ENCODE peak calls at places on chromosome 10, in four cellular contexts. One of them, this sample, is unnamed. For H3K36me3, the result is how much of the 10 kb centered on the place peaks cover.

GRCh38 chr10:43068781-43069515 is 7.9 kb upstream of the RET start:
- DNase-seq in endodermal cell: no peak
- DNase-seq in GM23338: no peak
- DNase-seq in lower lobe of right lung: no peak
- DNase-seq in this sample: no peak

GRCh38 chr10:101536800-101537199 is 51.3 kb downstream of the POLL start:
- DNase-seq in GM23338: peak
- DNase-seq in lower lobe of right lung: no peak
- DNase-seq in endodermal cell: no peak
- DNase-seq in this sample: no peak

GRCh38 chr10:30583778-30584415 is 45.7 kb downstream of the LYZL2 start:
- DNase-seq in endodermal cell: no peak
- DNase-seq in GM23338: no peak
- DNase-seq in lower lobe of right lung: peak
- DNase-seq in this sample: peak

GRCh38 chr10:86870679-86871078 is 86.7 kb downstream of the MMRN2 start:
- DNase-seq in endodermal cell: no peak
- DNase-seq in lower lobe of right lung: no peak
- DNase-seq in GM23338: no peak
- DNase-seq in this sample: no peak

GRCh38 chr10:29998142-29998808 is 61.1 kb downstream of the JCAD start:
- DNase-seq in endodermal cell: peak
- DNase-seq in lower lobe of right lung: peak
- DNase-seq in GM23338: peak
- DNase-seq in this sample: no peak

GRCh38 chr10:17820943-17821342 is 11.8 kb downstream of the MRC1 start:
- DNase-seq in endodermal cell: no peak
- DNase-seq in GM23338: no peak
- DNase-seq in lower lobe of right lung: no peak
- DNase-seq in this sample: no peak

GRCh38 chr10:96395931-96396877 is 37.4 kb upstream of the OPALIN start:
- DNase-seq in endodermal cell: peak
- DNase-seq in lower lobe of right lung: peak
- DNase-seq in GM23338: peak
- DNase-seq in this sample: peak

GRCh38 chr10:78914502-78915330 is 154.1 kb upstream of the ZMIZ1 start:
- DNase-seq in lower lobe of right lung: no peak
- DNase-seq in endodermal cell: no peak
- DNase-seq in GM23338: no peak
- DNase-seq in this sample: no peak

GRCh38 chr10:103823706-103824272 is 31.6 kb downstream of the SH3PXD2A start:
- DNase-seq in GM23338: no peak
- DNase-seq in endodermal cell: no peak
- DNase-seq in lower lobe of right lung: no peak
- DNase-seq in this sample: no peak

GRCh38 chr10:59622320-59622901 is 87.2 kb downstream of the SLC16A9 start:
- DNase-seq in lower lobe of right lung: peak
- DNase-seq in endodermal cell: peak
- DNase-seq in GM23338: peak
- DNase-seq in this sample: no peak

GRCh38 chr10:129525408-129525807 is 58.4 kb downstream of the MGMT start:
- DNase-seq in endodermal cell: no peak
- DNase-seq in lower lobe of right lung: no peak
- DNase-seq in GM23338: no peak
- DNase-seq in this sample: no peak

GRCh38 chr10:128064615-128065580 is 61.3 kb downstream of the MKI67 start:
- DNase-seq in GM23338: no peak
- DNase-seq in lower lobe of right lung: peak
- DNase-seq in endodermal cell: no peak
- DNase-seq in this sample: peak

GRCh38 chr10:26486304-26486703 is 48.2 kb downstream of the APBB1IP start:
- DNase-seq in GM23338: no peak
- DNase-seq in endodermal cell: no peak
- DNase-seq in lower lobe of right lung: no peak
- DNase-seq in this sample: peak

GRCh38 chr10:119651514-119652327 is 541 bp downstream of the BAG3 start:
- DNase-seq in endodermal cell: peak
- DNase-seq in lower lobe of right lung: peak
- DNase-seq in GM23338: peak
- DNase-seq in this sample: no peak

GRCh38 chr10:129048513-129048912 is 418.5 kb upstream of the MGMT start:
- DNase-seq in endodermal cell: peak
- DNase-seq in GM23338: no peak
- DNase-seq in lower lobe of right lung: no peak
- DNase-seq in this sample: no peak

GRCh38 chr10:33314788-33315561 is 19.5 kb downstream of the NRP1 start:
- DNase-seq in GM23338: no peak
- DNase-seq in lower lobe of right lung: no peak
- DNase-seq in endodermal cell: no peak
- DNase-seq in this sample: no peak

GRCh38 chr10:99917963-99918825 is 91.6 kb downstream of the DNMBP start:
- DNase-seq in GM23338: peak
- DNase-seq in endodermal cell: peak
- DNase-seq in lower lobe of right lung: no peak
- DNase-seq in this sample: no peak

GRCh38 chr10:46222364-46222935 is 64.3 kb upstream of the ANTXRL start:
- DNase-seq in lower lobe of right lung: no peak
- DNase-seq in endodermal cell: no peak
- DNase-seq in GM23338: no peak
- DNase-seq in this sample: peak

GRCh38 chr10:128011059-128011979 is 104.4 kb downstream of the PTPRE start:
- DNase-seq in GM23338: peak
- DNase-seq in lower lobe of right lung: peak
- DNase-seq in endodermal cell: peak
- DNase-seq in this sample: peak

GRCh38 chr10:21724020-21724589 is 190.1 kb downstream of the MLLT10 start:
- DNase-seq in endodermal cell: no peak
- DNase-seq in GM23338: no peak
- DNase-seq in lower lobe of right lung: no peak
- DNase-seq in this sample: no peak

GRCh38 chr10:688287-688620 is 1.2 kb downstream of the DIP2C start:
- DNase-seq in lower lobe of right lung: no peak
- DNase-seq in endodermal cell: no peak
- DNase-seq in GM23338: no peak
- DNase-seq in this sample: no peak

GRCh38 chr10:1650542-1651279 is 86.6 kb downstream of the ADARB2 start:
- DNase-seq in GM23338: no peak
- DNase-seq in endodermal cell: peak
- DNase-seq in lower lobe of right lung: no peak
- DNase-seq in this sample: no peak

GRCh38 chr10:90871279-90871760 is 454 bp upstream of the RPP30 start:
- DNase-seq in endodermal cell: peak
- DNase-seq in lower lobe of right lung: no peak
- DNase-seq in GM23338: peak
- DNase-seq in this sample: no peak

GRCh38 chr10:66538908-66539307 is 386.9 kb upstream of the LRRTM3 start:
- DNase-seq in endodermal cell: no peak
- DNase-seq in lower lobe of right lung: no peak
- DNase-seq in GM23338: no peak
- DNase-seq in this sample: no peak

GRCh38 chr10:133336131-133337078 is at the start of gene CALY:
- DNase-seq in endodermal cell: peak
- DNase-seq in GM23338: peak
- DNase-seq in lower lobe of right lung: peak
- DNase-seq in this sample: no peak

GRCh38 chr10:103470755-103471653 is 8.0 kb downstream of the CALHM3 start:
- DNase-seq in GM23338: no peak
- DNase-seq in endodermal cell: peak
- DNase-seq in lower lobe of right lung: peak
- DNase-seq in this sample: no peak

DNA sequence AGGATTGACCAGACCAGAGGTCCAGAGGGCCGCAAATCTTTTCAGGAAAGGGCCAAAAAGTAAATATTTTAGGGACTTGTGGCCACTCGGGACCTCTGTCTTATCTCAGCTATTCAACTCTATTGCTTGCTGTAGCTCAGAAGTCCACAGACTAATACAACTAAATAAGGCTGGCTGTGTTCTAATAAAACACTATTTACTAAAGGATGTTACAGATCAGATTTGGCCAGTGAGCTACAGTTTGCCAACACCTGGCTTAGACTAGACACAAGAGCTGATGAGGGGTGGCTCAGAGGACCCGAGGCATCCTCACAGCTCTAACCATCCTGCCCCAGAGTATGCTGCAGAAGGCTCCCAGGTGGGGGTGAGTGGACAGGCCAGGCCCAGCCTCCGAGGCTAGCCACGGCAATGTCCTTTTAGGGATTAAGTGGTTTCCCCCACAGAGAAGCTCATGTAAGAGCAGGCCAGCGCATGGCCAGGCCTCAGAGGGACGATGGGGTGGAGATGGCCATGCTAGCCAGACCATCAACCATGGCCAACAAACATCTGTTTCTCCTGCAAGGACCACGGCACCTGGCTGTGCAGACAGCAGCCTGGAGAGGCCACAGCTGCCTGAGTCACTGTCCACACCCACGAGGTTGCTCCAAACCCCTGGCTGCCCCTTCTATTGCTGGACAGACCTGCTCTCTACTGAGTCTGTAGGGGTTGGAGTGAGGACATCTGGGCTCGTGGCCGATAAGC is 76.6 kb downstream of the AFAP1L2 start:
- DNase-seq in endodermal cell: no peak
- DNase-seq in lower lobe of right lung: no peak
- DNase-seq in GM23338: no peak
- DNase-seq in this sample: no peak
- H3K36me3 ChIP-seq in endodermal cell: under half
- H3K36me3 ChIP-seq in lower lobe of right lung: under half
- H3K36me3 ChIP-seq in GM23338: under half
- H3K36me3 ChIP-seq in this sample: under half

GRCh38 chr10:58513189-58514101 is 773 bp downstream of the BICC1 start:
- DNase-seq in GM23338: peak
- DNase-seq in lower lobe of right lung: peak
- DNase-seq in endodermal cell: peak
- DNase-seq in this sample: peak

GRCh38 chr10:58512470-58513188 is at the start of gene BICC1:
- DNase-seq in endodermal cell: peak
- DNase-seq in lower lobe of right lung: no peak
- DNase-seq in GM23338: peak
- DNase-seq in this sample: no peak

GRCh38 chr10:58516118-58516517 is 3.4 kb downstream of the BICC1 start:
- DNase-seq in lower lobe of right lung: no peak
- DNase-seq in GM23338: no peak
- DNase-seq in endodermal cell: no peak
- DNase-seq in this sample: no peak

GRCh38 chr10:58515296-58515956 is 2.8 kb downstream of the BICC1 start:
- DNase-seq in endodermal cell: no peak
- DNase-seq in lower lobe of right lung: no peak
- DNase-seq in GM23338: no peak
- DNase-seq in this sample: no peak

DNA sequence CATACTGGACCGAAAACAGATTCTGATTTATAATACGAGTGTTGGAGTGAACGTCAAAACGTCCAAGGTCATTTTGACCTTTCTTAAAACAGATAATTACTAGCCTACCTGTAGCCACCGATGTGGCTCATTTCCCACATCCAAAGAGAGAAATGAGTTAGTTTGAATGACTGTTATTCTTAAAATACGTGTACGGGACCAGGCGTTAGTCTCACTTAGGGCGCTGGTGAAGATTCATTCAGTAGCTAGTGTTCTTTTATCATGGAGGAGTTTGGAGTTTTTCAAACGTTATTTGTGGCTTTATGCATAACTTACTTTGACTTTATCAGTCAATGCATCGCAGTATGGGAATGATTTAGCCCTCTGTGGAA is 1.4 kb downstream of the BICC1 start:
- DNase-seq in endodermal cell: no peak
- DNase-seq in lower lobe of right lung: no peak
- DNase-seq in GM23338: no peak
- DNase-seq in this sample: no peak
- H3K27ac ChIP-seq in endodermal cell: no peak
- H3K27ac ChIP-seq in lower lobe of right lung: no peak
- H3K27ac ChIP-seq in GM23338: no peak
- H3K27ac ChIP-seq in this sample: peak

DNA sequence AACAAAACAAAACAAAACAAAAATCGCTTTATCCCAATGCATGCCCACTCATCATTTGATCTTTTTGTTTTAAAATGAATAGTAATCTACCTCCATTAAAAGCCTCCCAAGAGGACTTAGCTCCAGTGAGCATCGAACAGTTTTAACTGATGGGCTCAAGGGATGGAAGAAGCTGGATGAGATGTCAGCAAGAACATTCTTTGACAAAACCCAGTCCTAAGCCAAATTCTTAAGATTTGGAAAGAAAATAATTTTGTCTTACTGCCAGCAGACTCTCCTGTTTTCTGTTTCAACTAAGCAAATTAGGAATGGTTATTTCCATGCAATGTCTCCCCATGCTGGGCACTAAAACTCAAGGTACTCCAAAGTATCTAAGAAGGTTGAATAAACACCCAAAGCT is 127.3 kb downstream of the RNLS start:
- DNase-seq in GM23338: no peak
- DNase-seq in lower lobe of right lung: no peak
- DNase-seq in endodermal cell: no peak
- DNase-seq in this sample: no peak
- TF ChIP-seq CTCF in GM23338: no peak
- TF ChIP-seq CTCF in lower lobe of right lung: no peak
- TF ChIP-seq CTCF in endodermal cell: no peak
- TF ChIP-seq CTCF in this sample: no peak

GRCh38 chr10:125106586-125106985 is 53.8 kb downstream of the CTBP2 start:
- DNase-seq in lower lobe of right lung: no peak
- DNase-seq in endodermal cell: no peak
- DNase-seq in GM23338: no peak
- DNase-seq in this sample: no peak

GRCh38 chr10:125107972-125108580 is 52.3 kb downstream of the CTBP2 start:
- DNase-seq in GM23338: no peak
- DNase-seq in lower lobe of right lung: no peak
- DNase-seq in endodermal cell: no peak
- DNase-seq in this sample: no peak

GRCh38 chr10:125105155-125105554 is 55.2 kb downstream of the CTBP2 start:
- DNase-seq in lower lobe of right lung: no peak
- DNase-seq in GM23338: no peak
- DNase-seq in endodermal cell: no peak
- DNase-seq in this sample: no peak

GRCh38 chr10:125105856-125106255 is 54.5 kb downstream of the CTBP2 start:
- DNase-seq in endodermal cell: no peak
- DNase-seq in GM23338: no peak
- DNase-seq in lower lobe of right lung: no peak
- DNase-seq in this sample: no peak

DNA sequence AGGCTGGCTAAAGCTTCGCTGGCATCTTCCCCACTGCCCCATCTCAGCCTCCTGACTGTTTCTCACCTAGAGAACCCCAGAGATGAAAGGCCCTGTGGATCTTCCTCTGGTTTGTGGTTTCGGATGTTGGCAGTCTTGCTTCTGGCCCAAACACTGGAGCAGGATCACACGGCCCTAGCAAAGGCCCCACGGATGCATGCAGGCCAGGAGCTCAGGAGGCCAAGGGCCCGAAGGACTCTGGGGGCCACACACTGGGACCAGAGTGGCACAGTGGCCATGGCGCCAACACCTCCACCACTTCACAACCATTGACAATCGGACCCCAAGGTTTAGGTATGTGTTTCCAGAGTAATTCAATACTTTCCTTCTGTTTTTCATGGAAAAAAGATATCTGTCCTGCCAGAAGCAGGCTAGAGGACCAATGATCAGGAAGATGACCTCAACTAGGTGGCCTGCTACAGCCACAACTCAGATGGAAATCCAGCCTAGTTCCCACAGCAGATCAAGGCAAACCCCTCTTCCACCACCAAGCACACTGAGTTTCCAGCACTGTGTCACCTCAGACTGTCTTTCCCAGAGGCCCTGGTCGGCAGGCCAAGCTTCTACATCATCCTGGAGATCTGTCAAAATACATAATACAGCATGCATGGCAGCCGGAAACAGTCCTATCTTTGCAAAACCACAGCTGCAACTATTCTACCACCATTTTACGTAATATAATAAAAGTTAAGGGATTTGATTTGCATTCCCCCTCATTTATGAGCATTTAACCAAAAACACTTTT is 53.0 kb downstream of the CTBP2 start:
- DNase-seq in lower lobe of right lung: no peak
- DNase-seq in GM23338: no peak
- DNase-seq in endodermal cell: no peak
- DNase-seq in this sample: no peak
- H3K36me3 ChIP-seq in lower lobe of right lung: half or more
- H3K36me3 ChIP-seq in GM23338: under half
- H3K36me3 ChIP-seq in endodermal cell: half or more
- H3K36me3 ChIP-seq in this sample: under half

This sample was measured in esophagus muscularis mucosa.